ENCODE peak calls at places on chromosomes 3 and 15, in six cellular contexts. M is cardiac muscle cell, W is colonic mucosa, Z is fibroblast of lung, P is Peyer's patch, B is fibroblast of mammary gland. T is an unnamed sample.
A peak's percentile ranks its signal among the peaks of the same experiment; 100 is the strongest.

GRCh38 chr15:48318131-48318530 is 13.1 kb upstream of the DUT start:
- DNase-seq in M (no peak), W (no peak), Z (no peak), P (no peak), B (no peak), T (no peak)

GRCh38 chr3:129228891-129229585 is 20.4 kb upstream of the COPG1 start:
- DNase-seq in M (no peak), W (no peak), Z (peak; percentile 73), P (no peak), B (peak; percentile 86), T (no peak)

GRCh38 chr3:11903047-11903446 is 56.4 kb upstream of the TAMM41 start:
- DNase-seq in M (no peak), W (no peak), Z (no peak), P (no peak), B (no peak), T (no peak)

GRCh38 chr3:25556504-25556903 is 108.2 kb downstream of the TOP2B start:
- DNase-seq in M (no peak), W (no peak), Z (no peak), P (no peak), B (peak; percentile 15), T (no peak)

GRCh38 chr3:11624161-11624560 is 19.6 kb downstream of the VGLL4 start:
- DNase-seq in M (no peak), W (no peak), Z (no peak), P (no peak), B (peak; percentile 76), T (no peak)

GRCh38 chr3:46669191-46669999 is 24.1 kb downstream of the ALS2CL start:
- DNase-seq in M (no peak), W (no peak), Z (no peak), P (no peak), B (no peak), T (no peak)

GRCh38 chr3:176950743-176951142 is 246.5 kb downstream of the TBL1XR1 start:
- DNase-seq in M (no peak), W (no peak), Z (no peak), P (no peak), B (peak; percentile 74), T (no peak)

GRCh38 chr3:127289646-127290575 is 2.1 kb upstream of the PRR20G start:
- DNase-seq in M (no peak), W (no peak), Z (no peak), P (no peak), B (peak; percentile 13), T (no peak)

GRCh38 chr3:176663819-176664218 is 533.5 kb downstream of the TBL1XR1 start:
- DNase-seq in M (peak; percentile 44), W (no peak), Z (peak; percentile 85), P (no peak), B (peak; percentile 79), T (no peak)

GRCh38 chr3:38985581-38985980 is 66.2 kb downstream of the SCN11A start:
- DNase-seq in M (no peak), W (no peak), Z (peak; percentile 58), P (no peak), B (peak; percentile 68), T (no peak)

GRCh38 chr15:52440414-52440813 is 88.3 kb downstream of the MYO5A start:
- DNase-seq in M (no peak), W (no peak), Z (no peak), P (no peak), B (peak; percentile 69), T (no peak)

GRCh38 chr3:48125026-48125704 is 63.1 kb downstream of the CDC25A start:
- DNase-seq in M (no peak), W (no peak), Z (no peak), P (no peak), B (peak; percentile 73), T (no peak)

GRCh38 chr3:45806072-45806471 is 9.7 kb upstream of the SLC6A20 start:
- DNase-seq in M (no peak), W (no peak), Z (no peak), P (no peak), B (no peak), T (no peak)

GRCh38 chr15:25852027-25852426 is 11.1 kb downstream of the ATP10A start:
- DNase-seq in M (no peak), W (no peak), Z (no peak), P (no peak), B (no peak), T (no peak)

DNA sequence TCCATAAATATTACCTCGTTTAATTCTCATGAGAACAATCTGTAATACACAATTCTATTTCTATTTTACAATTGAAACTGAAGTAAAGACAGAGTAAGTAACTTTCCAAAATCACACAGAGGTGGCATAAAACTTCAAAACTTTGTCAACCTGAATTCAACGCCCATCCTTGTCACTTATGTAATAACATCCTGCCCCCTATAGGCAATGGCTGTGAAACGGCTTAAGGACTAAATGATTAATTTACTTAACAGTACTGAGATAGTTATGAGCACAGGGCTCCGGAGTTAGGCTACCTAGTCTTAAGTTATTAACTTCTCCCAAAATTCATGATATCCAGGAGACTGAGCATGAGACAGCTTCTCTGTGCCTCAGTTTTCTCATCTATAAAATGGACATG is 293.1 kb upstream of the CHRM5 start:
- DNase-seq in M (peak; percentile 49), W (no peak), Z (peak; percentile 32), P (no peak), B (peak; percentile 62), T (no peak)
- TF ChIP-seq CTCF in M (peak; percentile 43), W (no peak), Z (peak; percentile 14), P (no peak), B (peak; percentile 61), T (peak; percentile 62)

GRCh38 chr15:96207377-96208006 is 123.0 kb upstream of the NR2F2 start:
- DNase-seq in M (no peak), W (no peak), Z (no peak), P (no peak), B (no peak), T (no peak)

GRCh38 chr15:96200357-96200972 is 130.0 kb upstream of the NR2F2 start:
- DNase-seq in M (no peak), W (no peak), Z (no peak), P (no peak), B (no peak), T (no peak)

GRCh38 chr15:96199111-96199510 is 131.4 kb upstream of the NR2F2 start:
- DNase-seq in M (no peak), W (no peak), Z (no peak), P (no peak), B (no peak), T (no peak)

GRCh38 chr15:96201696-96202095 is 128.8 kb upstream of the NR2F2 start:
- DNase-seq in M (no peak), W (no peak), Z (no peak), P (no peak), B (no peak), T (no peak)
- TF ChIP-seq CTCF in M (no peak), W (no peak), Z (no peak), P (no peak), B (no peak), T (no peak)

GRCh38 chr3:136862953-136863352 is 945 bp downstream of the NCK1 start:
- DNase-seq in M (no peak), W (no peak), Z (no peak), P (no peak), B (no peak), T (no peak)

GRCh38 chr3:136860541-136860940 is 1.5 kb upstream of the NCK1 start:
- DNase-seq in M (peak; percentile 2), W (no peak), Z (peak; percentile 36), P (no peak), B (peak; percentile 81), T (no peak)

GRCh38 chr3:136862611-136862951 is 573 bp downstream of the NCK1 start:
- DNase-seq in M (peak; percentile 62), W (peak; percentile 69), Z (peak; percentile 58), P (peak; percentile 37), B (peak; percentile 61), T (no peak)

GRCh38 chr3:136858381-136858780 is 3.6 kb upstream of the NCK1 start:
- DNase-seq in M (no peak), W (no peak), Z (no peak), P (no peak), B (no peak), T (no peak)

DNA sequence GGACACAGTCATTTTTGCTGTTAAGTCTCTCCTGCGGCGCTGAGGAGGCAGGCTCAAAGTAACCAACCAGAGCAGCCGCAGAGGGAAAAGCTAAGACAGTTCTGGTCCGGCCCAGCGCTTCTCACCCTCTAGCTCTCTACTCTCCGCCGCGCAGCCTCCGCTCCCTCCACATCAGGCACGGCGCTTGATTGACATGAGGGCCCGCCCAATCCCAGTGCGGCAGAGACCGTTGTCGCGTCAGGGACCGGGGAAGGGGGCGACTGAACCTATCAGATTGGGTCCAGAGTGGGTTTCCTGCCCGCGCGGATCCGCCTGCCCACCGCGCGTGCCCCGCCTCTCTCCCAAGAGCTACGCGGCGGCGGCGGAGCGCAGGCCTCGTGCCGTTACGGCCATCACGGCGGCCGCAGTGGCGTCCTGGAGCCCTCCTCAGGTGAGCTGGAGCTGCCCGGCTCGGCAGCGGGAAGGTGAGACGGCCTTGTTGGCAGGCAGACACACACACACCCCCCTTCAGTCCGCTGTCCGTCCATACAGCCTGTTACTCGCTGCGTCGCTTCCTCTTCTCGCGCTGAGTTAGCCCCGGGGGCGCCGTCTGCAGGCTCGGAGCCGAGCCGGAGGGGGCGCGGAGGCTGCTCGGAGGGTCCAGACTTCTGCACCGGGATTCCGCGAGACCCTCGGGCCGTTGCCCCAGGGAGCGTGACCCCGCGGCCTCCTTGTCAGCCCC is at the start of gene NCK1:
- DNase-seq in M (peak; percentile 99), W (peak; percentile 99), Z (peak; percentile 97), P (peak; percentile 99), B (peak; percentile 96), T (peak; percentile 91)
- TF ChIP-seq CTCF in M (peak; percentile 32), W (no peak), Z (no peak), P (no peak), B (no peak), T (peak; percentile 29)

GRCh38 chr3:101849714-101850326 is 506 bp downstream of the NFKBIZ start:
- DNase-seq in M (peak; percentile 52), W (no peak), Z (no peak), P (peak; percentile 42), B (no peak), T (no peak)

GRCh38 chr3:101851833-101852232 is 2.5 kb downstream of the NFKBIZ start:
- DNase-seq in M (no peak), W (no peak), Z (no peak), P (no peak), B (no peak), T (no peak)

GRCh38 chr3:101848754-101849713 is at the start of gene NFKBIZ:
- DNase-seq in M (peak; percentile 95), W (peak; percentile 98), Z (peak; percentile 94), P (peak; percentile 93), B (peak; percentile 87), T (peak; percentile 79)

GRCh38 chr3:101851072-101851471 is 1.8 kb downstream of the NFKBIZ start:
- DNase-seq in M (no peak), W (no peak), Z (no peak), P (no peak), B (no peak), T (no peak)

DNA sequence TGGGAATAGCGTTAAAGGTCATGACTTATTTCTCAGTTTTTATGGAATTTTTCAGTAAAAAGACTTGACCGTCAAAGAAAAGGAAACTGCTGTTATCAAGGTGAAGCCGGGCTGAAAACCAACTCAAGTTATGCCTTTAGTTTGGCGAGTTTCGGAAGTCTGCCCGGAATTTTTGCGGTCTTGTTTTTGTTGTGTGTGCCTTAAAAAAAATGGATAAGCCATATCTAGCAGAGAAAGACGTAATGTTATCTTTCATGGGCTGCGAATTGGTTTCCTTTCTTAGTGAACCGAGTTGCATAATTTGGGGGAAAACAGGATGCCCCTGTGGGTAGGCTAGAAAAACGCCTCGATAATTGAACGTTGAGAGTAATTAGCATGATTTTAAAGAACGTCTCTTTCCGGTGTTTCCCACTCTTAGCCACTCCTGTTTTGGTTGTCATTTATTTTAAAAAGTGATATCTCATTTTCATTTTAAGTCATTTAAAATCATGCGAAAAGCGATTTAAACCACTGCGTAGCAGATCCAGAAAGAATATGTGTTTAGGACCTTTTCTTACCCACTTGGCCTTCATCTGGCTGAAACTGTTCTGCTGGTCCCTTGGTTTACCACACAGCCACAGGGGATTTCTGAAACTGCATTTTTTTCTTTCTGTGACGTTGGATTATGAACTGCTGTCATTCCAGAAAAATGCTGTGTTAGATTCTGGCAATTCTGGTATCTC is 1.2 kb downstream of the NFKBIZ start:
- DNase-seq in M (no peak), W (no peak), Z (peak; percentile 77), P (peak; percentile 40), B (peak; percentile 85), T (no peak)
- TF ChIP-seq CTCF in M (no peak), W (no peak), Z (no peak), P (no peak), B (no peak), T (no peak)

T was measured in neural crest cell.